ENCODE peak calls at places on chromosomes 2 and 18, in four cellular contexts. One of them, this sample, is unnamed.

GRCh38 chr18:26697186-26697585 is 148.8 kb upstream of the KCTD1 start:
- DNase-seq in HepG2: no peak
- DNase-seq in GM12878: no peak
- DNase-seq in H1: no peak
- DNase-seq in this sample: no peak

GRCh38 chr2:64704161-64704560 is 50.4 kb upstream of the SERTAD2 start:
- DNase-seq in GM12878: no peak
- DNase-seq in HepG2: no peak
- DNase-seq in H1: no peak
- DNase-seq in this sample: no peak

GRCh38 chr2:138327967-138328366 is 173.6 kb upstream of the SPOPL start:
- DNase-seq in GM12878: no peak
- DNase-seq in H1: no peak
- DNase-seq in HepG2: no peak
- DNase-seq in this sample: no peak

GRCh38 chr2:159046966-159047365 is 78.5 kb downstream of the TANC1 start:
- DNase-seq in H1: no peak
- DNase-seq in GM12878: no peak
- DNase-seq in HepG2: no peak
- DNase-seq in this sample: no peak

GRCh38 chr2:9191044-9191481 is 15.5 kb upstream of the ASAP2 start:
- DNase-seq in H1: no peak
- DNase-seq in HepG2: peak; percentile 82
- DNase-seq in GM12878: no peak
- DNase-seq in this sample: no peak

GRCh38 chr2:8623958-8624591 is 57.8 kb upstream of the ID2 start:
- DNase-seq in GM12878: no peak
- DNase-seq in HepG2: no peak
- DNase-seq in H1: no peak
- DNase-seq in this sample: no peak

GRCh38 chr2:135257383-135258090 is 205.4 kb downstream of the RAB3GAP1 start:
- DNase-seq in H1: no peak
- DNase-seq in GM12878: no peak
- DNase-seq in HepG2: no peak
- DNase-seq in this sample: no peak

GRCh38 chr2:72033636-72034035 is 114.0 kb downstream of the CYP26B1 start:
- DNase-seq in H1: no peak
- DNase-seq in HepG2: no peak
- DNase-seq in GM12878: no peak
- DNase-seq in this sample: no peak

GRCh38 chr2:229044581-229044980 is 226.5 kb downstream of the PID1 start:
- DNase-seq in GM12878: no peak
- DNase-seq in H1: no peak
- DNase-seq in HepG2: no peak
- DNase-seq in this sample: no peak

GRCh38 chr2:28684142-28684858 is 67.3 kb upstream of the PPP1CB start:
- DNase-seq in HepG2: peak; percentile 23
- DNase-seq in H1: no peak
- DNase-seq in GM12878: no peak
- DNase-seq in this sample: no peak

GRCh38 chr2:203451011-203451410 is 84.1 kb downstream of the RAPH1 start:
- DNase-seq in H1: no peak
- DNase-seq in HepG2: no peak
- DNase-seq in GM12878: no peak
- DNase-seq in this sample: no peak

GRCh38 chr2:193973781-193974180 is 1683.2 kb upstream of the SLC39A10 start:
- DNase-seq in HepG2: no peak
- DNase-seq in GM12878: no peak
- DNase-seq in H1: no peak
- DNase-seq in this sample: no peak

GRCh38 chr18:80229766-80230745 is 17.3 kb downstream of the PARD6G start:
- DNase-seq in GM12878: no peak
- DNase-seq in H1: no peak
- DNase-seq in HepG2: no peak
- DNase-seq in this sample: no peak

GRCh38 chr2:84314901-84315330 is 144.2 kb downstream of the SUCLG1 start:
- DNase-seq in H1: peak; percentile 86
- DNase-seq in HepG2: peak; percentile 81
- DNase-seq in GM12878: peak; percentile 15
- DNase-seq in this sample: peak; percentile 86

GRCh38 chr18:48408727-48409590 is at the start of gene ZBTB7C:
- DNase-seq in GM12878: no peak
- DNase-seq in HepG2: no peak
- DNase-seq in H1: no peak
- DNase-seq in this sample: no peak

GRCh38 chr2:240386321-240386720 is 49.1 kb upstream of the GPC1 start:
- DNase-seq in HepG2: no peak
- DNase-seq in GM12878: no peak
- DNase-seq in H1: no peak
- DNase-seq in this sample: no peak

GRCh38 chr18:12394428-12394827 is 13.3 kb upstream of the PRELID3A start:
- DNase-seq in GM12878: no peak
- DNase-seq in HepG2: no peak
- DNase-seq in H1: no peak
- DNase-seq in this sample: no peak

GRCh38 chr2:10717630-10718029 is 3.8 kb upstream of the ATP6V1C2 start:
- DNase-seq in H1: no peak
- DNase-seq in GM12878: no peak
- DNase-seq in HepG2: no peak
- DNase-seq in this sample: no peak

GRCh38 chr2:34475141-34475540 is 876.0 kb upstream of the FAM98A start:
- DNase-seq in HepG2: no peak
- DNase-seq in GM12878: no peak
- DNase-seq in H1: no peak
- DNase-seq in this sample: no peak

GRCh38 chr2:187552959-187553681 is 1.1 kb downstream of the TFPI start:
- DNase-seq in HepG2: peak; percentile 48
- DNase-seq in GM12878: no peak
- DNase-seq in H1: no peak
- DNase-seq in this sample: no peak

GRCh38 chr2:80167284-80167808 is 137.2 kb downstream of the LRRTM1 start:
- DNase-seq in GM12878: no peak
- DNase-seq in H1: no peak
- DNase-seq in HepG2: peak; percentile 33
- DNase-seq in this sample: no peak

GRCh38 chr18:54679318-54680149 is 88.5 kb downstream of the DYNAP start:
- DNase-seq in HepG2: peak; percentile 25
- DNase-seq in H1: no peak
- DNase-seq in GM12878: peak; percentile 9
- DNase-seq in this sample: peak; percentile 18

GRCh38 chr2:71879509-71880184 is 268.0 kb downstream of the CYP26B1 start:
- DNase-seq in GM12878: no peak
- DNase-seq in H1: no peak
- DNase-seq in HepG2: no peak
- DNase-seq in this sample: no peak

GRCh38 chr18:44782617-44783016 is 101.9 kb downstream of the SETBP1 start:
- DNase-seq in HepG2: no peak
- DNase-seq in H1: no peak
- DNase-seq in GM12878: no peak
- DNase-seq in this sample: no peak

GRCh38 chr2:110741491-110741980 is 9.2 kb downstream of the ACOXL start:
- DNase-seq in H1: no peak
- DNase-seq in GM12878: no peak
- DNase-seq in HepG2: no peak
- DNase-seq in this sample: no peak

GRCh38 chr2:193847991-193848390 is 1653.3 kb upstream of the TMEFF2 start:
- DNase-seq in GM12878: no peak
- DNase-seq in HepG2: no peak
- DNase-seq in H1: no peak
- DNase-seq in this sample: no peak

GRCh38 chr2:115542331-115542730 is 1099.9 kb downstream of the DPP10 start:
- DNase-seq in GM12878: no peak
- DNase-seq in H1: no peak
- DNase-seq in HepG2: no peak
- DNase-seq in this sample: no peak

GRCh38 chr2:42810126-42810970 is 18.0 kb upstream of the HAAO start:
- DNase-seq in HepG2: peak; percentile 94
- DNase-seq in GM12878: peak; percentile 95
- DNase-seq in H1: peak; percentile 87
- DNase-seq in this sample: peak; percentile 89

GRCh38 chr18:69785466-69785865 is 162.2 kb downstream of the CD226 start:
- DNase-seq in GM12878: no peak
- DNase-seq in H1: no peak
- DNase-seq in HepG2: no peak
- DNase-seq in this sample: no peak

GRCh38 chr2:222423632-222424280 is 587 bp upstream of the SGPP2 start:
- DNase-seq in H1: no peak
- DNase-seq in HepG2: no peak
- DNase-seq in GM12878: peak; percentile 82
- DNase-seq in this sample: no peak

GRCh38 chr2:129144082-129144791 is 825.6 kb upstream of the HS6ST1 start:
- DNase-seq in HepG2: no peak
- DNase-seq in H1: no peak
- DNase-seq in GM12878: no peak
- DNase-seq in this sample: no peak

GRCh38 chr18:78713726-78714125 is 265.9 kb upstream of the SALL3 start:
- DNase-seq in H1: no peak
- DNase-seq in GM12878: no peak
- DNase-seq in HepG2: no peak
- DNase-seq in this sample: no peak

GRCh38 chr2:70247364-70248144 is 874 bp downstream of the TIA1 start:
- DNase-seq in GM12878: no peak
- DNase-seq in H1: no peak
- DNase-seq in HepG2: no peak
- DNase-seq in this sample: no peak

GRCh38 chr2:70242552-70242951 is 5.9 kb downstream of the TIA1 start:
- DNase-seq in H1: no peak
- DNase-seq in HepG2: no peak
- DNase-seq in GM12878: no peak
- DNase-seq in this sample: no peak

GRCh38 chr2:70240599-70240998 is 7.8 kb downstream of the TIA1 start:
- DNase-seq in GM12878: no peak
- DNase-seq in HepG2: no peak
- DNase-seq in H1: no peak
- DNase-seq in this sample: no peak

GRCh38 chr2:70241338-70241737 is 7.1 kb downstream of the TIA1 start:
- DNase-seq in HepG2: no peak
- DNase-seq in H1: no peak
- DNase-seq in GM12878: no peak
- DNase-seq in this sample: no peak

GRCh38 chr2:70243804-70244584 is 4.4 kb downstream of the TIA1 start:
- DNase-seq in GM12878: no peak
- DNase-seq in HepG2: no peak
- DNase-seq in H1: no peak
- DNase-seq in this sample: no peak
- TF ChIP-seq SUZ12 in GM12878: no peak
- TF ChIP-seq SUZ12 in HepG2: no peak
- TF ChIP-seq SUZ12 in H1: no peak
- TF ChIP-seq SUZ12 in this sample: no peak

DNA sequence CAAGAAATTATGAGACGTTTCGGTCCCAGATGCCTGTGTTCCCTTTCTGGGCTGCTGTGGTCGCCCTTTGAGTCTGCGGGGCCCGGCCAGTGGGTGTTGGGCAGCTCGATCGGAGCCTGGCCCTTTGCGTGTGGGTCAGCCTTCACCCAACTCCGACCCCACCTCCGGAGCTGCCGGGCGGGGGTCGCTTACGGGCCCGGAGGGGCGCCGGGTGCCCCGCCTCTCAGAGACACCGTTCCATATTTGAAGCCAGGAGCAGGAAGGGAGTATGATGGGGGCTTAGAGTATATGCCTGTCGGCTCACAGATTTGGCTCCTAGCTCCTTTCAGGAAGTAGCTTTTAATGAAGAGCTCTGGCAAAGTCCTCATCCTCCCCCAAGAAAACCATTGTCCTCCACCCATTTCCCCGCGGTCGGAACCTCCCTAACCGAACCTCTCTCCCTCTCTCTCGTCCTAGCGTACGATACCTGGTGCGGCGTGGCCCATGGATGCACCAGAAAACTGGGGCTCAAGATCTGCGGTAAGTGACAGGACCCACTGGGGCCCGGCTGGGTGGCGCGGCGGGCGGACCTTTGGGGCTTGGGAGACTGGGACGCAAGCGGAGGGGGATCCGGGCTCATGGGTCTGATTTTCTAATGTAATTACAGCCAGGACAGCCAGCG is 5.1 kb downstream of the GAD1 start:
- DNase-seq in HepG2: no peak
- DNase-seq in H1: no peak
- DNase-seq in GM12878: no peak
- DNase-seq in this sample: no peak
- H3K4me1 ChIP-seq in HepG2: peaks cover 12% of the 10 kb centered on the region
- H3K4me1 ChIP-seq in H1: peaks cover 30% of the 10 kb centered on the region
- H3K4me1 ChIP-seq in GM12878: peaks cover 10% of the 10 kb centered on the region
- H3K4me1 ChIP-seq in this sample: peaks cover 8% of the 10 kb centered on the region

GRCh38 chr18:22943847-22944246 is 10.7 kb downstream of the RBBP8 start:
- DNase-seq in HepG2: no peak
- DNase-seq in H1: no peak
- DNase-seq in GM12878: no peak
- DNase-seq in this sample: no peak

GRCh38 chr18:22936515-22936914 is 3.4 kb downstream of the RBBP8 start:
- DNase-seq in H1: no peak
- DNase-seq in GM12878: no peak
- DNase-seq in HepG2: peak; percentile 23
- DNase-seq in this sample: no peak

GRCh38 chr18:22935431-22935830 is 2.3 kb downstream of the RBBP8 start:
- DNase-seq in HepG2: no peak
- DNase-seq in H1: no peak
- DNase-seq in GM12878: no peak
- DNase-seq in this sample: no peak

GRCh38 chr18:22934789-22935188 is 1.7 kb downstream of the RBBP8 start:
- DNase-seq in HepG2: no peak
- DNase-seq in H1: no peak
- DNase-seq in GM12878: no peak
- DNase-seq in this sample: no peak

DNA sequence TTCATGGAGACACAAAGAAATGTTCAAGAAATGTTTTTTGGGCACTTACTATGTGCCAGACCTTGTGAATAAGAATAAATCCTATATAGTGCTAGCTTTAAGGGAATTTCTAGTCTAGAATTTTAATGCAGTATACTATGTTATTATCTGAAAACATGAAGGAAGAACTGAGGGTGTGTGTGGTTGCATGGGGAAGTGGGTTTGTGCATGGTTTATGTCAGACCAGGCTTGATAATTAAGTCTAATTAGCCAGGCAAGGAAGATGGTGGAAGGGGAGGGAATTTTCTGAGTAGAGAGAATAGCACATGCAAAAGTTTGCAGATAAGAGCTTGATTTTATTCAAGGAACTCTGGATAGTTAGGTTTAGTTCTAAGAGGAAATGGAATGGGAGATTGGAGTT is 6.5 kb downstream of the RBBP8 start:
- DNase-seq in H1: no peak
- DNase-seq in GM12878: no peak
- DNase-seq in HepG2: no peak
- DNase-seq in this sample: no peak
- H3K36me3 ChIP-seq in H1: peaks cover 20% of the 10 kb centered on the region
- H3K36me3 ChIP-seq in GM12878: no peaks in the 10 kb centered on the region
- H3K36me3 ChIP-seq in HepG2: peaks cover 14% of the 10 kb centered on the region
- H3K36me3 ChIP-seq in this sample: peaks cover 41% of the 10 kb centered on the region

GRCh38 chr18:50492061-50492460 is 67.8 kb upstream of the MAPK4 start:
- DNase-seq in GM12878: no peak
- DNase-seq in H1: no peak
- DNase-seq in HepG2: no peak
- DNase-seq in this sample: no peak

GRCh38 chr18:50494569-50494968 is 65.3 kb upstream of the MAPK4 start:
- DNase-seq in H1: no peak
- DNase-seq in GM12878: no peak
- DNase-seq in HepG2: no peak
- DNase-seq in this sample: no peak
- TF ChIP-seq SUZ12 in H1: no peak
- TF ChIP-seq SUZ12 in GM12878: no peak
- TF ChIP-seq SUZ12 in HepG2: no peak
- TF ChIP-seq SUZ12 in this sample: no peak